ENCODE peak calls at places on chromosomes 5 and 9, in nine cellular contexts. N is progenitor cell of endocrine pancreas; B is heart left ventricle; J is hepatic stellate cell; Y is stimulated activated CD8-positive, alpha-beta memory T cell treated with anti-CD3 and anti-CD28 coated beads, Interleukin-15, amount 100 ng/mL, for 4 hours; C is non-pigmented ciliary epithelial cell; H is iris pigment epithelial cell; D is T-cell; K is midbrain. U is an unnamed sample.

GRCh38 chr5:16737173-16737572 is 120.4 kb upstream of the RETREG1 start:
- DNase-seq in B (no peak), D (no peak), J (no peak), H (no peak), C (no peak), K (peak; percentile 55), Y (no peak), N (no peak), U (peak; percentile 54)

GRCh38 chr5:142432961-142433360 is 108.1 kb upstream of the SPRY4 start:
- DNase-seq in C (no peak), N (no peak), Y (peak; percentile 30), D (peak; percentile 40), J (no peak), B (no peak), H (no peak), K (no peak), U (no peak)

GRCh38 chr5:146515473-146516150 is 378 bp downstream of the GPR151 start:
- DNase-seq in D (no peak), K (no peak), H (no peak), Y (no peak), J (no peak), N (no peak), C (no peak), B (no peak), U (no peak)

GRCh38 chr9:109745335-109746283 is 34.4 kb upstream of the PALM2AKAP2 start:
- DNase-seq in Y (no peak), H (no peak), K (no peak), N (no peak), J (peak; percentile 55), D (no peak), C (no peak), B (peak; percentile 67), U (peak; percentile 24)

GRCh38 chr9:84953797-84954695 is 284.5 kb downstream of the NTRK2 start:
- DNase-seq in K (peak; percentile 91), B (peak; percentile 75), C (no peak), N (peak; percentile 67), D (peak; percentile 20), J (peak; percentile 72), Y (no peak), H (peak; percentile 4), U (peak; percentile 94)

GRCh38 chr5:1105350-1106265 is 6.3 kb downstream of the SLC12A7 start:
- DNase-seq in C (no peak), Y (peak; percentile 23), J (no peak), B (no peak), K (no peak), H (no peak), D (peak; percentile 77), N (no peak), U (no peak)

GRCh38 chr5:32692066-32692746 is 18.9 kb upstream of the NPR3 start:
- DNase-seq in N (no peak), C (peak; percentile 63), Y (no peak), K (no peak), J (peak; percentile 67), H (peak; percentile 84), D (no peak), B (no peak), U (no peak)

GRCh38 chr9:75930193-75930592 is 39.7 kb downstream of the PCSK5 start:
- DNase-seq in J (no peak), K (no peak), H (no peak), C (no peak), N (no peak), D (no peak), Y (no peak), B (no peak), U (peak; percentile 30)

GRCh38 chr5:97297063-97297715 is 114.1 kb upstream of the RIOK2 start:
- DNase-seq in H (peak; percentile 6), Y (no peak), C (peak; percentile 1), B (no peak), J (peak; percentile 38), K (peak; percentile 35), D (no peak), N (peak; percentile 25), U (peak; percentile 38)

GRCh38 chr9:106404137-106404536 is 458.8 kb upstream of the ZNF462 start:
- DNase-seq in H (no peak), K (no peak), N (no peak), Y (no peak), C (no peak), D (no peak), B (no peak), J (no peak), U (no peak)

GRCh38 chr5:16819522-16820167 is 116.4 kb downstream of the MYO10 start:
- DNase-seq in J (peak; percentile 83), D (no peak), N (no peak), K (no peak), B (no peak), H (peak; percentile 68), Y (no peak), C (peak; percentile 41), U (no peak)

GRCh38 chr5:141845371-141845821 is 32.8 kb downstream of the PCDH1 start:
- DNase-seq in N (no peak), B (no peak), Y (no peak), J (no peak), K (no peak), D (no peak), C (no peak), H (no peak), U (no peak)

GRCh38 chr5:93586948-93587918 is 4.2 kb downstream of the NR2F1 start:
- DNase-seq in J (no peak), K (peak; percentile 32), B (no peak), C (no peak), N (no peak), H (peak; percentile 87), Y (no peak), D (no peak), U (no peak)

GRCh38 chr5:120239076-120239475 is 225.0 kb upstream of the PRR16 start:
- DNase-seq in D (no peak), B (no peak), N (no peak), K (no peak), H (peak; percentile 26), J (no peak), C (no peak), Y (no peak), U (no peak)

GRCh38 chr5:174895360-174895759 is 171.0 kb downstream of the MSX2 start:
- DNase-seq in Y (no peak), K (no peak), B (no peak), N (no peak), H (no peak), J (no peak), D (no peak), C (no peak), U (no peak)

GRCh38 chr5:57346336-57346735 is 136.3 kb downstream of the ACTBL2 start:
- DNase-seq in B (no peak), D (no peak), K (no peak), Y (no peak), H (peak; percentile 72), C (no peak), J (no peak), N (no peak), U (no peak)

GRCh38 chr9:124286292-124286931 is 28.7 kb downstream of the NEK6 start:
- DNase-seq in D (no peak), B (no peak), Y (peak; percentile 57), C (peak; percentile 62), K (no peak), N (no peak), H (peak; percentile 90), J (peak; percentile 95), U (no peak)

GRCh38 chr9:2142212-2142611 is 127.1 kb downstream of the SMARCA2 start:
- DNase-seq in J (no peak), B (no peak), H (no peak), N (no peak), K (no peak), Y (no peak), C (no peak), D (no peak), U (no peak)

GRCh38 chr9:93204470-93205043 is 20.6 kb downstream of the WNK2 start:
- DNase-seq in B (peak; percentile 16), C (no peak), K (no peak), D (no peak), Y (no peak), N (no peak), H (no peak), J (no peak), U (no peak)

GRCh38 chr9:133973791-133974630 is 18.1 kb downstream of the VAV2 start:
- DNase-seq in Y (no peak), J (no peak), H (no peak), B (no peak), N (no peak), K (no peak), D (no peak), C (no peak), U (no peak)

GRCh38 chr9:136728548-136729123 is 14.1 kb downstream of the LCN10 start:
- DNase-seq in J (peak; percentile 77), Y (no peak), H (peak; percentile 28), N (no peak), B (no peak), D (no peak), K (no peak), C (no peak), U (no peak)

GRCh38 chr5:177410575-177410974 is 1.2 kb upstream of the F12 start:
- DNase-seq in H (no peak), Y (no peak), B (no peak), N (no peak), J (no peak), C (no peak), K (no peak), D (no peak), U (no peak)

GRCh38 chr9:132973713-132974112 is 4.8 kb upstream of the GFI1B start:
- DNase-seq in N (no peak), H (peak; percentile 34), D (no peak), J (peak; percentile 59), C (no peak), Y (no peak), K (no peak), B (no peak), U (no peak)

GRCh38 chr5:29899583-29899982 is 1293.9 kb upstream of the CDH6 start:
- DNase-seq in H (no peak), K (no peak), B (no peak), Y (no peak), D (no peak), N (no peak), J (no peak), C (no peak), U (no peak)

GRCh38 chr5:151949909-151950308 is 25.3 kb upstream of the GLRA1 start:
- DNase-seq in J (no peak), K (no peak), N (no peak), Y (no peak), D (no peak), B (no peak), H (no peak), C (no peak), U (no peak)

GRCh38 chr9:7862170-7862569 is 62.6 kb upstream of the DMAC1 start:
- DNase-seq in N (no peak), H (no peak), Y (no peak), J (no peak), B (no peak), D (no peak), C (no peak), K (no peak), U (no peak)

GRCh38 chr5:83726912-83727311 is 6.3 kb upstream of the HAPLN1 start:
- DNase-seq in D (no peak), Y (no peak), B (no peak), N (no peak), J (no peak), C (no peak), H (peak; percentile 65), K (no peak), U (no peak)

GRCh38 chr5:55920784-55921183 is 69.6 kb downstream of the IL31RA start:
- DNase-seq in N (no peak), B (no peak), J (no peak), C (no peak), D (no peak), Y (no peak), H (no peak), K (peak; percentile 38), U (peak; percentile 35)

GRCh38 chr5:138649316-138649720 is 74.1 kb upstream of the HSPA9 start:
- DNase-seq in K (peak; percentile 33), N (no peak), C (no peak), H (no peak), B (no peak), J (no peak), Y (no peak), D (no peak), U (peak; percentile 42)

GRCh38 chr5:72347801-72348305 is 27.7 kb downstream of the PTCD2 start:
- DNase-seq in J (peak; percentile 76), H (peak; percentile 95), N (no peak), C (peak; percentile 76), K (no peak), B (no peak), Y (no peak), D (no peak), U (no peak)

GRCh38 chr9:113222482-113222841 is 1.1 kb downstream of the SLC31A1 start:
- DNase-seq in K (no peak), C (no peak), N (no peak), J (no peak), B (no peak), Y (no peak), H (peak; percentile 45), D (no peak), U (no peak)

U was measured in Ammon's horn.